ENCODE peak calls at places on chromosomes 12 and 14, in seven cellular contexts. B is esophagus squamous epithelium, G is Daoy, W is substantia nigra, C is KBM-7, U is skeletal muscle cell, V is iris pigment epithelial cell. L is an unnamed sample.

GRCh38 chr12:46396826-46397225 is 24.3 kb upstream of the SLC38A2 start:
- DNase-seq in B (no peak), G (no peak), W (no peak), C (no peak), U (no peak), V (no peak), L (no peak)

GRCh38 chr12:122951979-122952892 is 14.0 kb downstream of the ABCB9 start:
- DNase-seq in B (no peak), G (peak; percentile 82), W (peak; percentile 63), C (peak; percentile 74), U (no peak), V (peak; percentile 63), L (peak; percentile 86)

GRCh38 chr14:96016761-96017160 is 22.4 kb upstream of the C14orf132 start:
- DNase-seq in B (no peak), G (no peak), W (no peak), C (no peak), U (no peak), V (no peak), L (no peak)

GRCh38 chr14:103732868-103733626 is 17.4 kb downstream of the ZFYVE21 start:
- DNase-seq in B (no peak), G (no peak), W (no peak), C (no peak), U (no peak), V (no peak), L (no peak)

GRCh38 chr14:68292467-68293334 is 473.1 kb downstream of the RAD51B start:
- DNase-seq in B (no peak), G (peak; percentile 23), W (no peak), C (no peak), U (no peak), V (peak; percentile 21), L (no peak)

GRCh38 chr12:51269174-51270066 is 795 bp downstream of the SMAGP start:
- DNase-seq in B (no peak), G (peak; percentile 64), W (no peak), C (peak; percentile 43), U (no peak), V (peak; percentile 27), L (peak; percentile 34)

GRCh38 chr12:106753526-106753925 is 21.0 kb upstream of the RIC8B start:
- DNase-seq in B (peak; percentile 5), G (no peak), W (no peak), C (no peak), U (no peak), V (no peak), L (no peak)

GRCh38 chr12:31263661-31264060 is 62.3 kb downstream of the SINHCAF start:
- DNase-seq in B (no peak), G (no peak), W (no peak), C (no peak), U (no peak), V (peak; percentile 17), L (no peak)

GRCh38 chr14:65222434-65222833 is 120.1 kb upstream of the MAX start:
- DNase-seq in B (no peak), G (peak; percentile 73), W (peak; percentile 68), C (peak; percentile 55), U (no peak), V (peak; percentile 67), L (peak; percentile 75)

GRCh38 chr14:65168840-65169239 is 66.5 kb upstream of the MAX start:
- DNase-seq in B (no peak), G (peak; percentile 28), W (no peak), C (peak; percentile 20), U (peak; percentile 79), V (peak; percentile 65), L (no peak)

GRCh38 chr12:109612975-109613502 is 39.4 kb downstream of the MVK start:
- DNase-seq in B (no peak), G (peak; percentile 32), W (no peak), C (no peak), U (no peak), V (peak; percentile 22), L (peak; percentile 29)

GRCh38 chr12:1993871-1994371 is 10.3 kb downstream of the DCP1B start:
- DNase-seq in B (no peak), G (peak; percentile 58), W (no peak), C (no peak), U (no peak), V (peak; percentile 95), L (no peak)

GRCh38 chr12:31778687-31779086 is 49.9 kb upstream of the AMN1 start:
- DNase-seq in B (no peak), G (no peak), W (no peak), C (no peak), U (no peak), V (no peak), L (no peak)

GRCh38 chr12:45299132-45299692 is 83.3 kb downstream of the ANO6 start:
- DNase-seq in B (no peak), G (peak; percentile 43), W (no peak), C (no peak), U (no peak), V (peak; percentile 87), L (peak; percentile 63)

GRCh38 chr14:73239463-73240241 is 2.3 kb downstream of the PAPLN start:
- DNase-seq in B (no peak), G (peak; percentile 64), W (no peak), C (no peak), U (no peak), V (peak; percentile 78), L (no peak)

L was measured in OCI-M1.